ENCODE peak calls at places on chromosome 13, in five cellular contexts. N, D, G, S and R are unnamed samples.

GRCh38 chr13:82693607-82694006 is 1188.7 kb downstream of the SLITRK1 start:
- DNase-seq in N (no peak), D (no peak), S (no peak), G (no peak), R (no peak)

GRCh38 chr13:65808061-65808460 is 1422.1 kb downstream of the PCDH9 start:
- DNase-seq in D (peak; percentile 5), S (no peak), N (no peak), G (peak; percentile 69), R (peak; percentile 13)

GRCh38 chr13:23667750-23668149 is 97.5 kb downstream of the TNFRSF19 start:
- DNase-seq in D (no peak), N (no peak), G (no peak), S (no peak), R (no peak)

GRCh38 chr13:97385146-97385545 is 48.8 kb upstream of the RAP2A start:
- DNase-seq in D (no peak), S (no peak), G (no peak), N (no peak), R (no peak)

GRCh38 chr13:43057653-43058317 is 34.4 kb downstream of the DNAJC15 start:
- DNase-seq in N (no peak), D (peak; percentile 44), G (peak; percentile 92), S (no peak), R (peak; percentile 11)

GRCh38 chr13:51825165-51825592 is 19.8 kb downstream of the TMEM272 start:
- DNase-seq in S (no peak), G (no peak), N (no peak), D (peak; percentile 57), R (peak; percentile 46)

GRCh38 chr13:43374621-43375020 is 351.2 kb downstream of the DNAJC15 start:
- DNase-seq in S (no peak), G (peak; percentile 86), D (peak; percentile 53), N (peak; percentile 30), R (peak; percentile 57)

GRCh38 chr13:45162821-45163220 is 38.0 kb downstream of the KCTD4 start:
- DNase-seq in S (no peak), D (peak; percentile 91), G (peak; percentile 93), N (peak; percentile 72), R (peak; percentile 74)

GRCh38 chr13:102812616-102813287 is 13.8 kb downstream of the BIVM start:
- DNase-seq in N (no peak), S (no peak), D (peak; percentile 22), G (peak; percentile 32), R (no peak)

GRCh38 chr13:80727321-80727975 is 386.5 kb upstream of the SPRY2 start:
- DNase-seq in G (no peak), D (no peak), N (no peak), S (no peak), R (no peak)

GRCh38 chr13:62003452-62003851 is 587.8 kb upstream of the PCDH20 start:
- DNase-seq in S (no peak), D (no peak), N (no peak), G (no peak), R (no peak)

GRCh38 chr13:56338421-56338820 is 802.3 kb upstream of the PRR20A start:
- DNase-seq in N (no peak), D (no peak), S (no peak), G (no peak), R (no peak)

GRCh38 chr13:30107536-30108136 is 199.7 kb downstream of the KATNAL1 start:
- DNase-seq in S (no peak), N (no peak), G (no peak), D (no peak), R (no peak)

GRCh38 chr13:63628310-63628709 is 2212.7 kb upstream of the PCDH20 start:
- DNase-seq in N (no peak), D (no peak), S (no peak), G (no peak), R (no peak)

GRCh38 chr13:40664100-40665060 is 2.1 kb downstream of the FOXO1 start:
- DNase-seq in D (peak; percentile 53), N (no peak), S (peak; percentile 96), G (peak; percentile 42), R (no peak)

GRCh38 chr13:43830481-43830873 is 43.7 kb upstream of the ENOX1 start:
- DNase-seq in N (peak; percentile 53), G (peak; percentile 22), D (peak; percentile 93), S (no peak), R (peak; percentile 91)

GRCh38 chr13:109922518-109922917 is 136.1 kb upstream of the IRS2 start:
- DNase-seq in D (no peak), N (no peak), G (no peak), S (no peak), R (no peak)

GRCh38 chr13:67620665-67621064 is 390.5 kb upstream of the PCDH9 start:
- DNase-seq in N (no peak), S (no peak), G (peak; percentile 81), D (no peak), R (no peak)

GRCh38 chr13:66506979-66507378 is 723.2 kb downstream of the PCDH9 start:
- DNase-seq in G (peak; percentile 29), D (no peak), N (no peak), S (no peak), R (no peak)

GRCh38 chr13:89784161-89784809 is 1563.2 kb upstream of the MIR17HG start:
- DNase-seq in S (peak; percentile 81), N (no peak), D (no peak), G (no peak), R (no peak)

GRCh38 chr13:112647256-112647655 is 42.6 kb upstream of the ATP11A start:
- DNase-seq in D (no peak), G (no peak), S (peak; percentile 42), N (no peak), R (no peak)

GRCh38 chr13:59408738-59409137 is 755.0 kb downstream of the DIAPH3 start:
- DNase-seq in S (no peak), N (no peak), D (no peak), G (no peak), R (no peak)

GRCh38 chr13:71625694-71626093 is 241.3 kb downstream of the DACH1 start:
- DNase-seq in G (peak; percentile 28), S (no peak), N (peak; percentile 62), D (peak; percentile 91), R (no peak)

GRCh38 chr13:50375792-50376191 is 360.5 kb downstream of the KCNRG start:
- DNase-seq in S (no peak), N (no peak), D (peak; percentile 25), G (peak; percentile 76), R (peak; percentile 49)

GRCh38 chr13:75139291-75139690 is 342.7 kb downstream of the TBC1D4 start:
- DNase-seq in G (peak; percentile 35), D (peak; percentile 66), N (no peak), S (no peak), R (no peak)

GRCh38 chr13:88294368-88294767 is 623.2 kb downstream of the SLITRK5 start:
- DNase-seq in N (no peak), S (no peak), G (no peak), D (no peak), R (no peak)

GRCh38 chr13:36420437-36420891 is 11.8 kb upstream of the CCNA1 start:
- DNase-seq in G (peak; percentile 75), D (peak; percentile 68), S (peak; percentile 93), N (no peak), R (peak; percentile 24)

GRCh38 chr13:97224544-97225324 is 2.6 kb downstream of the MBNL2 start:
- DNase-seq in N (no peak), D (peak; percentile 56), S (no peak), G (peak; percentile 69), R (no peak)

GRCh38 chr13:44879452-44880058 is 109.7 kb downstream of the NUFIP1 start:
- DNase-seq in S (no peak), D (peak; percentile 53), N (no peak), G (peak; percentile 58), R (no peak)

GRCh38 chr13:23621316-23621645 is 51.1 kb downstream of the TNFRSF19 start:
- DNase-seq in S (no peak), D (peak; percentile 78), N (peak; percentile 57), G (peak; percentile 83), R (peak; percentile 45)

GRCh38 chr13:44276061-44276460 is 97.6 kb upstream of the SERP2 start:
- DNase-seq in N (no peak), G (no peak), D (no peak), S (peak; percentile 5), R (no peak)

GRCh38 chr13:31048521-31048920 is 113.2 kb downstream of the HSPH1 start:
- DNase-seq in D (no peak), S (no peak), N (no peak), G (no peak), R (no peak)

GRCh38 chr13:80214521-80214941 is 126.4 kb downstream of the SPRY2 start:
- DNase-seq in G (peak; percentile 54), N (no peak), S (no peak), D (peak; percentile 53), R (no peak)

GRCh38 chr13:33512880-33513554 is 227.5 kb upstream of the STARD13 start:
- DNase-seq in D (peak; percentile 87), S (no peak), G (no peak), N (peak; percentile 52), R (no peak)
- H3K4me3 ChIP-seq in D (no peak overlapping the region), S (no peak overlapping the region), G (no peak overlapping the region), N (no peak overlapping the region), R (no peak overlapping the region)

DNA sequence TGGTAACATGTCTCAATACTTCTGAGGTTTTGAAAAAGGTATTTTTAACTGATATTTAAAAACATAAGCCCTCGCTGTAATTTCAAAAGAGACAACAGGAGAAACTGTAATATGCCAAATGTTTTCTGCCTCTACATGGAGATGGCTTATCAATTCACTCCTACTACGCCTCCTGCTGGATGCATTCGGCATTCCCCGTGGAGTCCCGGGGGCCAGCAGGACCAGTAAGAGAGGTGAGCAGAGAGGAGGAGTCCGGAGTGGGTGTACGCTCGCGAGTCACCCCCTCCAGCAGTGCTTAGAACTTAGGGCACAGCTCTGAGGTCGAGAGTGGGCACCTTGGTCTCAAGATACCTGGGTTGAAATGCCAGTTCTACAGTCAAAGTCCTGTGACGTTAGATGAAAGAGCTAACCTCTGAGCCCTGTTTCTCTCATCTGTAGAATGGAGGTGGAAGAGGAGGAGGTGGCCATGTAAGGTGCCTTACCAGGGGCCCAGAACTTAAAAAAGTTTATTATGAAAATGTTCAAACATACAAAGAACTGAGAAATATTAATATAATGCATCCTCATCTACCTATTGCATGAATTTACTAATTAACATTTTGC is 110.2 kb downstream of the STK24 start:
- DNase-seq in S (no peak), G (peak; percentile 61), D (peak; percentile 52), N (no peak), R (no peak)
- TF ChIP-seq CTCF in S (no peak), G (peak; percentile 80), D (peak; percentile 75), N (peak; percentile 76), R (peak; percentile 69)

DNA sequence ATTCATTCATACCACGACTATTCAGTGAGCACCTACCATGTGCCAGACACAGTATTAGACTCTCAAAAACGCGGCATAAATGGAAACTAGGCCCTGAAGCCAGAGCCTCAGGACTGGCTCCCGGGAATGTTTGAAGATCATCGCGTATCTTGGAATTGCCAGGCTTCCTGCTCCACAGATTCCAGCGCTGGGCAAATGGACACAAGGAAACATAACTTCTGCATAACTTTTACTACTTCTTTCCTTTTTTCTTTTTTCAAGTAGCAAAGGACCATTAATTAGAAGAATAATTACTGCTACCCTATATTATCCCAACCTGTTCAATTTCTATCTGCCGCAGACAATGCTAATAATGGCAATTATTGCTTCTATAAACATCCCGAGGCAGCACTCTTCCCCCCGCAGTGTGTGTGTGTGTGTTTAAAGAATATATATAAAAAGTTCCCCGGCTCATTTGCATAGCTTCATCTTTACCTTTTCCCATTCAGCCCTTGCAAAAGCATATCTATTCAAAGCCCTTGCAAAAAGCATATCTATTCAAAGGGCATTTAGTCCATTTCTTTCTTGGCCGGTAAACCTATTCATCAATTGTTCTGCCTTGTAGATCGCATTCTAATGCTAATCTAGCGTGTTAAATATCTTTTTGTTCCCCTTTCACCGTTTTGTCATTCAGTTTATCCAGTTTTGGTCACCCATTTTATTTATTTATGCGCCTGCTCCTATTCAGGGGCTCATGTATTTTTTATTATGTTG is 6.1 kb downstream of the SOX21 start:
- DNase-seq in D (no peak), G (no peak), N (no peak), S (no peak), R (no peak)
- H3K4me3 ChIP-seq in D (no peak overlapping the region), G (no peak overlapping the region), N (no peak overlapping the region), S (no peak overlapping the region), R (no peak overlapping the region)

GRCh38 chr13:57438072-57438471 is 193.5 kb upstream of the PCDH17 start:
- DNase-seq in D (no peak), S (peak; percentile 36), G (no peak), N (no peak), R (no peak)
- TF ChIP-seq CTCF in D (no peak), S (no peak), G (no peak), N (no peak), R (no peak)